ENCODE peak calls at places on chromosomes 7 and 10, in four cellular contexts. J is GM12878, K is HepG2, A is A549. T is an unnamed sample.

GRCh38 chr10:94123253-94123995 is 129.7 kb downstream of the PLCE1 start:
- DNase-seq in J (no peak), K (peak; percentile 93), A (peak; percentile 87), T (no peak)

GRCh38 chr7:123122951-123123350 is 76.8 kb downstream of the SLC13A1 start:
- DNase-seq in J (no peak), K (no peak), A (no peak), T (no peak)

GRCh38 chr10:79376078-79376628 is 28.9 kb downstream of the PPIF start:
- DNase-seq in J (no peak), K (no peak), A (no peak), T (no peak)

GRCh38 chr10:121043124-121043849 is 192.1 kb downstream of the WDR11 start:
- DNase-seq in J (no peak), K (peak; percentile 98), A (no peak), T (no peak)

GRCh38 chr10:15113766-15114165 is 16.6 kb downstream of the RPP38 start:
- DNase-seq in J (no peak), K (no peak), A (no peak), T (no peak)

GRCh38 chr10:126059101-126059826 is 162.9 kb downstream of the FANK1 start:
- DNase-seq in J (no peak), K (no peak), A (peak; percentile 75), T (no peak)

GRCh38 chr7:40753455-40753854 is 618.6 kb downstream of the SUGCT start:
- DNase-seq in J (no peak), K (no peak), A (no peak), T (no peak)

GRCh38 chr10:42939685-42940366 is 137.0 kb upstream of the RET start:
- DNase-seq in J (no peak), K (no peak), A (no peak), T (no peak)

GRCh38 chr10:30027057-30028005 is 32.1 kb downstream of the JCAD start:
- DNase-seq in J (peak; percentile 32), K (no peak), A (peak; percentile 32), T (peak; percentile 20)

GRCh38 chr10:129972145-129972965 is 8.3 kb upstream of the EBF3 start:
- DNase-seq in J (no peak), K (no peak), A (no peak), T (no peak)

GRCh38 chr10:124686707-124687376 is 57.3 kb downstream of the FAM53B start:
- DNase-seq in J (no peak), K (no peak), A (no peak), T (no peak)

GRCh38 chr10:17228081-17229015 is at the start of gene VIM:
- DNase-seq in J (peak; percentile 69), K (no peak), A (peak; percentile 97), T (peak; percentile 86)

GRCh38 chr10:44990965-44991364 is 9.8 kb upstream of the ZNF22 start:
- DNase-seq in J (no peak), K (no peak), A (no peak), T (no peak)

GRCh38 chr10:124701435-124701834 is 42.7 kb downstream of the FAM53B start:
- DNase-seq in J (no peak), K (no peak), A (no peak), T (peak; percentile 13)

GRCh38 chr10:79253704-79254103 is 93.6 kb upstream of the PPIF start:
- DNase-seq in J (no peak), K (no peak), A (no peak), T (no peak)

GRCh38 chr7:100642534-100642907 is 1.2 kb upstream of the TFR2 start:
- DNase-seq in J (no peak), K (peak; percentile 38), A (no peak), T (peak; percentile 92)

GRCh38 chr7:69596056-69596455 is 2.2 kb upstream of the AUTS2 start:
- DNase-seq in J (no peak), K (no peak), A (no peak), T (no peak)

GRCh38 chr10:108515821-108516220 is 1351.3 kb upstream of the SORCS1 start:
- DNase-seq in J (no peak), K (no peak), A (no peak), T (no peak)

GRCh38 chr7:117230276-117231046 is 92.4 kb downstream of the WNT2 start:
- DNase-seq in J (peak; percentile 66), K (no peak), A (no peak), T (no peak)

GRCh38 chr10:31698169-31698890 is 230.3 kb downstream of the ARHGAP12 start:
- DNase-seq in J (no peak), K (no peak), A (no peak), T (no peak)

GRCh38 chr7:53904355-53904754 is 637.8 kb upstream of the VSTM2A start:
- DNase-seq in J (no peak), K (no peak), A (no peak), T (no peak)

GRCh38 chr7:120717166-120717565 is 140.8 kb downstream of the TSPAN12 start:
- DNase-seq in J (no peak), K (peak; percentile 6), A (no peak), T (no peak)

GRCh38 chr7:82054544-82054943 is 284.7 kb upstream of the HGF start:
- DNase-seq in J (no peak), K (no peak), A (no peak), T (no peak)

GRCh38 chr7:3106353-3106752 is 62.7 kb upstream of the CARD11 start:
- DNase-seq in J (no peak), K (no peak), A (no peak), T (no peak)

GRCh38 chr10:34655286-34656170 is 159.6 kb downstream of the PARD3 start:
- DNase-seq in J (no peak), K (peak; percentile 63), A (peak; percentile 78), T (peak; percentile 38)

GRCh38 chr7:8638076-8638475 is 204.7 kb downstream of the NXPH1 start:
- DNase-seq in J (no peak), K (no peak), A (no peak), T (no peak)

GRCh38 chr7:40804477-40805215 is 669.8 kb downstream of the SUGCT start:
- DNase-seq in J (no peak), K (no peak), A (no peak), T (no peak)

GRCh38 chr10:122786269-122786668 is 59.4 kb downstream of the CUZD1 start:
- DNase-seq in J (no peak), K (peak; percentile 13), A (peak; percentile 3), T (no peak)

GRCh38 chr10:97915761-97916160 is 66.1 kb downstream of the GOLGA7B start:
- DNase-seq in J (no peak), K (no peak), A (no peak), T (no peak)

GRCh38 chr10:48452879-48453412 is 146.5 kb downstream of the MAPK8 start:
- DNase-seq in J (no peak), K (no peak), A (no peak), T (no peak)

GRCh38 chr10:129192344-129193128 is 274.5 kb upstream of the MGMT start:
- DNase-seq in J (no peak), K (no peak), A (no peak), T (no peak)

GRCh38 chr7:112930787-112931186 is 140.6 kb upstream of the TMEM168 start:
- DNase-seq in J (no peak), K (peak; percentile 60), A (no peak), T (no peak)

GRCh38 chr7:151626422-151627115 is 106.9 kb upstream of the RHEB start:
- DNase-seq in J (no peak), K (peak; percentile 45), A (peak; percentile 76), T (no peak)

GRCh38 chr7:20596653-20597052 is 18.8 kb upstream of the ABCB5 start:
- DNase-seq in J (no peak), K (no peak), A (no peak), T (no peak)

GRCh38 chr7:158000160-158000559 is 587.5 kb downstream of the PTPRN2 start:
- DNase-seq in J (no peak), K (no peak), A (no peak), T (no peak)

GRCh38 chr7:7895754-7896153 is 72.8 kb upstream of the GLCCI1 start:
- DNase-seq in J (no peak), K (no peak), A (no peak), T (no peak)

GRCh38 chr7:50766106-50766505 is 16.6 kb downstream of the GRB10 start:
- DNase-seq in J (no peak), K (no peak), A (no peak), T (no peak)

GRCh38 chr7:113892818-113893217 is 26.0 kb downstream of the PPP1R3A start:
- DNase-seq in J (no peak), K (no peak), A (no peak), T (no peak)

GRCh38 chr10:76649723-76650127 is 987.9 kb downstream of the KCNMA1 start:
- DNase-seq in J (no peak), K (no peak), A (peak; percentile 16), T (no peak)

DNA sequence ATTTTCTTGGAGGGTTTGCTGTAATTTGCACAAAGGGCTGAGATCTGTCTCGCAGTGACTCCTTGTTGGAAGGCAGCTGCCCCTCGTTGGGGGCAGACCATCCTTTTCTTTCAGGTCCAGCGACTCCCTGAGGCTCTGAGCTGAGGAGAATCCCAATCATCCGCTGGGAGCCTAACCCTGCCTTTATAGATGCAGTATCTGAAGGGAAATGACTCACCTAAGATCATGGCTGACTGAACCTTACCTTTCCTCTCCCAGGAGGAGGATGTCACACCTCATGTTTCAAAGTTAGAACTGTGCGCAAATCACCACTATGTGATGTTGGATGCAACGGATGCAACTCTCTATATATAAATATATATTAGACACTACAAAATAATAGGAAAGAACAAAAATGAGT is 36.4 kb upstream of the MXI1 start:
- DNase-seq in J (no peak), K (no peak), A (no peak), T (no peak)
- TF ChIP-seq POLR2AphosphoS2 in J (no peak), K (no peak), A (no peak), T (no peak)

GRCh38 chr7:44220046-44220720 is 19.4 kb downstream of the YKT6 start:
- DNase-seq in J (no peak), K (no peak), A (no peak), T (no peak)

GRCh38 chr7:44220732-44221131 is 20.0 kb downstream of the YKT6 start:
- DNase-seq in J (no peak), K (no peak), A (no peak), T (no peak)

GRCh38 chr7:44217852-44218402 is 17.1 kb downstream of the YKT6 start:
- DNase-seq in J (no peak), K (no peak), A (no peak), T (no peak)

GRCh38 chr7:44218418-44219201 is 17.8 kb downstream of the YKT6 start:
- DNase-seq in J (no peak), K (peak; percentile 56), A (no peak), T (peak; percentile 76)

GRCh38 chr7:44219371-44220045 is 18.7 kb downstream of the YKT6 start:
- DNase-seq in J (no peak), K (no peak), A (no peak), T (no peak)
- TF ChIP-seq POLR2AphosphoS2 in J (no peak), K (no peak), A (no peak), T (no peak)

DNA sequence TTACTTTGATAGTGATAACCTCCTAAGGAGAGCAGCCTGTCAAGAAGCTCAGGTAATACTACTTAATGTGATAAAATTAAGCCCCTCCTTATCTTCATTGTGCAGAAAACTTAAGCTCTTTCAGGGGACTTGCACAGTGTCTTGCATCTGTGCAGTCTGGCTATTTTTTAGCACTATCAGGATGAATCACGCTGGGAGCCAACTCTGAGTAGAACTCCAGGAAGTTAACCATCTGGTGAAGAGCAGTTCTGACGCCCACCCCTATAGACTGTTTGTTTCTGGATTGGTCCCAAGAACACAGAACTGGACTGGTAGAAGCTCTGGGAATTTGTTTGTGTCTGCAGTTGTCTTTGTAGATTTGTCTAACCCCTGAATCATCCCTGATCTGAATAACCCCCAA is 41.9 kb downstream of the AGK start:
- DNase-seq in J (no peak), K (no peak), A (peak; percentile 67), T (peak; percentile 75)
- TF ChIP-seq POLR2AphosphoS2 in J (no peak), K (no peak), A (no peak), T (no peak)

GRCh38 chr10:782751-783648 is 93.5 kb upstream of the DIP2C start:
- DNase-seq in J (no peak), K (no peak), A (no peak), T (no peak)
- TF ChIP-seq POLR2AphosphoS2 in J (no peak), K (no peak), A (no peak), T (no peak)

GRCh38 chr7:97014145-97014544 is 8.8 kb downstream of the DLX6 start:
- DNase-seq in J (no peak), K (no peak), A (no peak), T (no peak)
- TF ChIP-seq POLR2AphosphoS2 in J (no peak), K (no peak), A (no peak), T (no peak)

T was measured in K562.